ENCODE peak calls at places on chromosomes 3 and 15, in four cellular contexts. One of them, this sample, is unnamed.

GRCh38 chr3:9123849-9124248 is 125.6 kb downstream of the SRGAP3 start:
- DNase-seq in GM23338: no peak
- DNase-seq in GM23248: no peak
- DNase-seq in mammary epithelial cell: no peak
- DNase-seq in this sample: no peak

GRCh38 chr3:17707813-17708543 is 34.5 kb downstream of the TBC1D5 start:
- DNase-seq in GM23338: no peak
- DNase-seq in GM23248: no peak
- DNase-seq in mammary epithelial cell: no peak
- DNase-seq in this sample: no peak

GRCh38 chr3:176219970-176220369 is 977.3 kb downstream of the TBL1XR1 start:
- DNase-seq in GM23338: peak; percentile 79
- DNase-seq in GM23248: no peak
- DNase-seq in mammary epithelial cell: no peak
- DNase-seq in this sample: no peak

GRCh38 chr3:184727357-184728060 is 15.6 kb upstream of the MAGEF1 start:
- DNase-seq in GM23338: peak; percentile 97
- DNase-seq in GM23248: peak; percentile 74
- DNase-seq in mammary epithelial cell: peak; percentile 82
- DNase-seq in this sample: peak; percentile 65

GRCh38 chr3:49237344-49237743 is 39.7 kb downstream of the C3orf62 start:
- DNase-seq in GM23338: no peak
- DNase-seq in GM23248: no peak
- DNase-seq in mammary epithelial cell: no peak
- DNase-seq in this sample: no peak

GRCh38 chr3:5264896-5265770 is 77.6 kb downstream of the EDEM1 start:
- DNase-seq in GM23338: no peak
- DNase-seq in GM23248: no peak
- DNase-seq in mammary epithelial cell: no peak
- DNase-seq in this sample: no peak

GRCh38 chr3:158991146-158991705 is 189.4 kb downstream of the MFSD1 start:
- DNase-seq in GM23338: peak; percentile 90
- DNase-seq in GM23248: no peak
- DNase-seq in mammary epithelial cell: peak; percentile 49
- DNase-seq in this sample: no peak

GRCh38 chr3:140093742-140094141 is 158.8 kb downstream of the CLSTN2 start:
- DNase-seq in GM23338: no peak
- DNase-seq in GM23248: peak; percentile 65
- DNase-seq in mammary epithelial cell: peak; percentile 75
- DNase-seq in this sample: no peak

GRCh38 chr15:79960502-79961217 is 10.3 kb downstream of the BCL2A1 start:
- DNase-seq in GM23338: no peak
- DNase-seq in GM23248: no peak
- DNase-seq in mammary epithelial cell: no peak
- DNase-seq in this sample: no peak

GRCh38 chr15:61171190-61171589 is 57.9 kb downstream of the RORA start:
- DNase-seq in GM23338: peak; percentile 61
- DNase-seq in GM23248: no peak
- DNase-seq in mammary epithelial cell: no peak
- DNase-seq in this sample: no peak

GRCh38 chr15:96542130-96542770 is 211.8 kb downstream of the NR2F2 start:
- DNase-seq in GM23338: no peak
- DNase-seq in GM23248: no peak
- DNase-seq in mammary epithelial cell: no peak
- DNase-seq in this sample: no peak

GRCh38 chr3:12175844-12176453 is 17.2 kb upstream of the TIMP4 start:
- DNase-seq in GM23338: peak; percentile 72
- DNase-seq in GM23248: peak; percentile 63
- DNase-seq in mammary epithelial cell: no peak
- DNase-seq in this sample: peak; percentile 52

GRCh38 chr15:52498700-52499099 is 30.0 kb downstream of the MYO5A start:
- DNase-seq in GM23338: no peak
- DNase-seq in GM23248: no peak
- DNase-seq in mammary epithelial cell: no peak
- DNase-seq in this sample: no peak

GRCh38 chr15:96037584-96037983 is 292.9 kb upstream of the NR2F2 start:
- DNase-seq in GM23338: no peak
- DNase-seq in GM23248: no peak
- DNase-seq in mammary epithelial cell: no peak
- DNase-seq in this sample: no peak

GRCh38 chr3:64152100-64152499 is 73.2 kb downstream of the PRICKLE2 start:
- DNase-seq in GM23338: no peak
- DNase-seq in GM23248: peak; percentile 78
- DNase-seq in mammary epithelial cell: peak; percentile 72
- DNase-seq in this sample: no peak

GRCh38 chr15:66789029-66790025 is 87.3 kb downstream of the SMAD6 start:
- DNase-seq in GM23338: peak; percentile 75
- DNase-seq in GM23248: peak; percentile 83
- DNase-seq in mammary epithelial cell: no peak
- DNase-seq in this sample: peak; percentile 57

GRCh38 chr3:128929364-128929763 is 49.9 kb downstream of the ACAD9 start:
- DNase-seq in GM23338: no peak
- DNase-seq in GM23248: no peak
- DNase-seq in mammary epithelial cell: no peak
- DNase-seq in this sample: no peak

GRCh38 chr3:3170998-3171397 is 8.5 kb downstream of the CRBN start:
- DNase-seq in GM23338: peak; percentile 48
- DNase-seq in GM23248: peak; percentile 50
- DNase-seq in mammary epithelial cell: peak; percentile 11
- DNase-seq in this sample: peak; percentile 76

GRCh38 chr3:190182418-190183043 is 61.8 kb upstream of the P3H2 start:
- DNase-seq in GM23338: no peak
- DNase-seq in GM23248: peak; percentile 23
- DNase-seq in mammary epithelial cell: no peak
- DNase-seq in this sample: no peak

GRCh38 chr3:68874551-68875348 is 57.6 kb downstream of the TAFA4 start:
- DNase-seq in GM23338: no peak
- DNase-seq in GM23248: no peak
- DNase-seq in mammary epithelial cell: no peak
- DNase-seq in this sample: no peak

GRCh38 chr3:178289544-178290160 is 246.6 kb upstream of the KCNMB2 start:
- DNase-seq in GM23338: no peak
- DNase-seq in GM23248: no peak
- DNase-seq in mammary epithelial cell: peak; percentile 22
- DNase-seq in this sample: no peak

GRCh38 chr3:195899701-195900425 is 8.5 kb downstream of the TNK2 start:
- DNase-seq in GM23338: no peak
- DNase-seq in GM23248: no peak
- DNase-seq in mammary epithelial cell: no peak
- DNase-seq in this sample: no peak

GRCh38 chr3:77931272-77932009 is 891.5 kb downstream of the ROBO2 start:
- DNase-seq in GM23338: no peak
- DNase-seq in GM23248: no peak
- DNase-seq in mammary epithelial cell: no peak
- DNase-seq in this sample: no peak

GRCh38 chr15:66139816-66140215 is 113.7 kb downstream of the MEGF11 start:
- DNase-seq in GM23338: no peak
- DNase-seq in GM23248: no peak
- DNase-seq in mammary epithelial cell: no peak
- DNase-seq in this sample: no peak

GRCh38 chr3:99286266-99286845 is 352.0 kb upstream of the COL8A1 start:
- DNase-seq in GM23338: no peak
- DNase-seq in GM23248: peak; percentile 22
- DNase-seq in mammary epithelial cell: peak; percentile 20
- DNase-seq in this sample: peak; percentile 34

GRCh38 chr3:139906441-139906840 is 28.5 kb upstream of the CLSTN2 start:
- DNase-seq in GM23338: no peak
- DNase-seq in GM23248: peak; percentile 60
- DNase-seq in mammary epithelial cell: peak; percentile 68
- DNase-seq in this sample: no peak

GRCh38 chr3:141255864-141256263 is 24.2 kb downstream of the PXYLP1 start:
- DNase-seq in GM23338: peak; percentile 71
- DNase-seq in GM23248: peak; percentile 61
- DNase-seq in mammary epithelial cell: no peak
- DNase-seq in this sample: peak; percentile 6

GRCh38 chr15:39362832-39363561 is 217.9 kb upstream of the THBS1 start:
- DNase-seq in GM23338: no peak
- DNase-seq in GM23248: peak; percentile 90
- DNase-seq in mammary epithelial cell: no peak
- DNase-seq in this sample: peak; percentile 99

GRCh38 chr3:10986592-10986991 is 6.0 kb upstream of the SLC6A1 start:
- DNase-seq in GM23338: no peak
- DNase-seq in GM23248: no peak
- DNase-seq in mammary epithelial cell: no peak
- DNase-seq in this sample: no peak

GRCh38 chr3:127073931-127074820 is 91.3 kb downstream of the PLXNA1 start:
- DNase-seq in GM23338: no peak
- DNase-seq in GM23248: peak; percentile 48
- DNase-seq in mammary epithelial cell: peak; percentile 66
- DNase-seq in this sample: peak; percentile 24

GRCh38 chr3:29893024-29893554 is 612.2 kb downstream of the RBMS3 start:
- DNase-seq in GM23338: no peak
- DNase-seq in GM23248: no peak
- DNase-seq in mammary epithelial cell: no peak
- DNase-seq in this sample: no peak

GRCh38 chr3:78647735-78648134 is 1120.1 kb downstream of the ROBO1 start:
- DNase-seq in GM23338: no peak
- DNase-seq in GM23248: peak; percentile 23
- DNase-seq in mammary epithelial cell: peak; percentile 52
- DNase-seq in this sample: no peak

GRCh38 chr15:98735895-98736617 is 87.7 kb downstream of the IGF1R start:
- DNase-seq in GM23338: no peak
- DNase-seq in GM23248: peak; percentile 16
- DNase-seq in mammary epithelial cell: no peak
- DNase-seq in this sample: peak; percentile 31

GRCh38 chr3:12994607-12995388 is 78.4 kb downstream of the IQSEC1 start:
- DNase-seq in GM23338: peak; percentile 89
- DNase-seq in GM23248: peak; percentile 89
- DNase-seq in mammary epithelial cell: peak; percentile 68
- DNase-seq in this sample: peak; percentile 79

GRCh38 chr3:61591300-61591699 is 29.9 kb downstream of the PTPRG start:
- DNase-seq in GM23338: no peak
- DNase-seq in GM23248: no peak
- DNase-seq in mammary epithelial cell: no peak
- DNase-seq in this sample: no peak

GRCh38 chr3:112649478-112649735 is 8.5 kb upstream of the CCDC80 start:
- DNase-seq in GM23338: no peak
- DNase-seq in GM23248: peak; percentile 94
- DNase-seq in mammary epithelial cell: no peak
- DNase-seq in this sample: no peak

GRCh38 chr3:10205461-10206165 is 40.9 kb downstream of the IRAK2 start:
- DNase-seq in GM23338: no peak
- DNase-seq in GM23248: peak; percentile 97
- DNase-seq in mammary epithelial cell: peak; percentile 95
- DNase-seq in this sample: peak; percentile 93

GRCh38 chr3:76532423-76532822 is 507.5 kb upstream of the ROBO2 start:
- DNase-seq in GM23338: no peak
- DNase-seq in GM23248: no peak
- DNase-seq in mammary epithelial cell: no peak
- DNase-seq in this sample: no peak
- TF ChIP-seq EZH2 in GM23338: no peak
- TF ChIP-seq EZH2 in GM23248: no peak
- TF ChIP-seq EZH2 in mammary epithelial cell: no peak
- TF ChIP-seq EZH2 in this sample: no peak

DNA sequence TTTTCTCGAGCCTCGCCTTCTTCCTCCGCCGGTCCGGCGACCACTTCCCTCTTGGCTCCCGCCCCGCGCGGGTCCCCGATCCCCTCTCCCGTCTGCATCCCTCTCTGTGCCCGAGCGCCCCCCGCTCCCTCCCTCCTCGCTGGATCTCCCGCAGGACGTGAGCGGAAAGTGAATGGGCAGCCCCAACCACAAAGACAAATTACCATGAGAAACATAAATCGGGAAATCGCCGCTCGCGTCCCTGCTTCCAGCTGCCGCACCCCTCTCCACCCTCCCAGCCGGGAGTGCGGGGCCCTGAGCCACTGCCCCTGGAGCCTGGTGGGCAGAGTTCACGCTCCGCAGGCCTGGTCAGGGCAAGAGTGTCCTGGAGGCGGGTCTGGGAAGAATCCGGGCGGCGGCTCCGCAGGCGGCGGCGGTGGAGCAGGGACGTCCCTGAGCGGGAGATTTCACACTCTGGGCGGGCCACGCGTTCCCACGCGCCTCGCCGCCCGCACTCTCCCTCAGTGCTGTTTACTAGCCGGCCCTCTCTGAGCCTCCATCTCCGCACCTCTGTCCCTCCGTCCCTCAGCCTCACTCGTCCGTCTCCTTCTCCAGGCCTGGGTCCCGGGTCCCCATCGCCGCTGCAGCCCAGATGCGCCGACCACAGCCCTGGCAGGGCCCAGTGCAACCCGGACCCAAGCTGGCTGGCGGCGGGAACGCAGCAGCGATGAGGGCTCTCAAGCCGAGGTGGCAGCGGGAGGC is 842 bp downstream of the SEMA5B start:
- DNase-seq in GM23338: peak; percentile 87
- DNase-seq in GM23248: peak; percentile 44
- DNase-seq in mammary epithelial cell: peak; percentile 9
- DNase-seq in this sample: no peak
- TF ChIP-seq EZH2 in GM23338: no peak
- TF ChIP-seq EZH2 in GM23248: peak; percentile 96
- TF ChIP-seq EZH2 in mammary epithelial cell: peak; percentile 82
- TF ChIP-seq EZH2 in this sample: peak; percentile 83

GRCh38 chr3:43995078-43995928 is 246.4 kb upstream of the TOPAZ1 start:
- DNase-seq in GM23338: peak; percentile 77
- DNase-seq in GM23248: peak; percentile 70
- DNase-seq in mammary epithelial cell: peak; percentile 40
- DNase-seq in this sample: no peak
- TF ChIP-seq EZH2 in GM23338: peak; percentile 76
- TF ChIP-seq EZH2 in GM23248: no peak
- TF ChIP-seq EZH2 in mammary epithelial cell: no peak
- TF ChIP-seq EZH2 in this sample: peak; percentile 94

DNA sequence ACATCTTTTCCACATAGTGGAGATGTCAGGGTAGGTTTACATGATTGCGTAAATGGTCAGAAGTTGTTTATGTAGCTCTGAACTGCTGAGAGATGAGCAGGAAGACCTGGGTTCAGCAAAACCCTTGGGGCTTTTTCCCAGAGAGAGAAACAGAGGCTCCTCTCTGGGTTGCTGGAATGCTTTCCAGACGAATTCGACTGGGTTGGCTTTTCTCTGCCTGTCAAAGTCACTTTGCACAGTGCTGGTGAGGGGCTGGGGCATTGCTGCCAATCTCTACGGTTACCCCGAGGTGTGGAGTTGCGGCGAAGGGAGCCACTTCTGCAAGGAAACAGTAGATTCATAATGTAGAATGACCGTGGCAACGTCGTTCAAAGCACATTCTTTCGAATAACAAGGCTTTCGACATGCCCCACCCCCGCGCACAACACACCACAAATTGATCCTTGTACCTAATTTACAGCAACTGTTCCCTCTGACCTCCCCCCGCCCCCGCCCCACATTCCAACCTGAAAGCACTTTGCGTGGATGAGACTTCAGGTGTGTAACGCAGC is 950 bp upstream of the CNTN4 start:
- DNase-seq in GM23338: peak; percentile 21
- DNase-seq in GM23248: no peak
- DNase-seq in mammary epithelial cell: no peak
- DNase-seq in this sample: no peak
- TF ChIP-seq EZH2 in GM23338: no peak
- TF ChIP-seq EZH2 in GM23248: no peak
- TF ChIP-seq EZH2 in mammary epithelial cell: no peak
- TF ChIP-seq EZH2 in this sample: no peak